ENCODE peak calls at places on chromosomes 13 and 19, in five cellular contexts. One of them, this sample, is unnamed.

GRCh38 chr13:85597790-85598500 is 201.3 kb downstream of the SLITRK6 start:
- DNase-seq in H1: no peak
- DNase-seq in HEK293T: no peak
- DNase-seq in GM12878: no peak
- DNase-seq in HepG2: no peak
- DNase-seq in this sample: no peak

GRCh38 chr13:113730145-113730750 is 28.8 kb upstream of the TMEM255B start:
- DNase-seq in H1: no peak
- DNase-seq in HEK293T: no peak
- DNase-seq in GM12878: no peak
- DNase-seq in HepG2: no peak
- DNase-seq in this sample: no peak

GRCh38 chr13:63696055-63696454 is 2280.4 kb upstream of the PCDH20 start:
- DNase-seq in H1: no peak
- DNase-seq in HEK293T: no peak
- DNase-seq in GM12878: no peak
- DNase-seq in HepG2: no peak
- DNase-seq in this sample: no peak

GRCh38 chr13:96011291-96011875 is 41.8 kb downstream of the UGGT2 start:
- DNase-seq in H1: no peak
- DNase-seq in HEK293T: no peak
- DNase-seq in GM12878: no peak
- DNase-seq in HepG2: no peak
- DNase-seq in this sample: no peak

GRCh38 chr19:7506385-7507328 is 9.2 kb upstream of the ZNF358 start:
- DNase-seq in H1: peak; percentile 98
- DNase-seq in HEK293T: peak; percentile 87
- DNase-seq in GM12878: no peak
- DNase-seq in HepG2: peak; percentile 52
- DNase-seq in this sample: peak; percentile 95

GRCh38 chr13:95139186-95139585 is 162.1 kb downstream of the ABCC4 start:
- DNase-seq in H1: no peak
- DNase-seq in HEK293T: no peak
- DNase-seq in GM12878: no peak
- DNase-seq in HepG2: no peak
- DNase-seq in this sample: no peak

GRCh38 chr19:58117841-58118575 is 20.0 kb upstream of the ZSCAN18 start:
- DNase-seq in H1: no peak
- DNase-seq in HEK293T: no peak
- DNase-seq in GM12878: no peak
- DNase-seq in HepG2: no peak
- DNase-seq in this sample: peak; percentile 87

GRCh38 chr13:24528816-24529398 is 16.3 kb upstream of the PARP4 start:
- DNase-seq in H1: no peak
- DNase-seq in HEK293T: no peak
- DNase-seq in GM12878: no peak
- DNase-seq in HepG2: no peak
- DNase-seq in this sample: no peak

GRCh38 chr19:41928221-41928683 is at the start of gene ERFL:
- DNase-seq in H1: no peak
- DNase-seq in HEK293T: no peak
- DNase-seq in GM12878: no peak
- DNase-seq in HepG2: no peak
- DNase-seq in this sample: no peak

GRCh38 chr13:24033527-24034302 is 126.8 kb upstream of the SPATA13 start:
- DNase-seq in H1: no peak
- DNase-seq in HEK293T: no peak
- DNase-seq in GM12878: no peak
- DNase-seq in HepG2: no peak
- DNase-seq in this sample: no peak

GRCh38 chr13:78595819-78596700 is 7.3 kb downstream of the POU4F1 start:
- DNase-seq in H1: peak; percentile 85
- DNase-seq in HEK293T: no peak
- DNase-seq in GM12878: no peak
- DNase-seq in HepG2: peak; percentile 12
- DNase-seq in this sample: no peak

GRCh38 chr19:1110809-1111640 is 7.2 kb downstream of the GPX4 start:
- DNase-seq in H1: no peak
- DNase-seq in HEK293T: no peak
- DNase-seq in GM12878: no peak
- DNase-seq in HepG2: no peak
- DNase-seq in this sample: no peak

GRCh38 chr19:12769689-12770088 is 5.7 kb downstream of the HOOK2 start:
- DNase-seq in H1: peak; percentile 84
- DNase-seq in HEK293T: no peak
- DNase-seq in GM12878: no peak
- DNase-seq in HepG2: no peak
- DNase-seq in this sample: no peak

GRCh38 chr19:5303208-5303607 is 37.4 kb downstream of the PTPRS start:
- DNase-seq in H1: no peak
- DNase-seq in HEK293T: no peak
- DNase-seq in GM12878: no peak
- DNase-seq in HepG2: no peak
- DNase-seq in this sample: no peak

GRCh38 chr13:50390503-50391248 is 375.4 kb downstream of the KCNRG start:
- DNase-seq in H1: no peak
- DNase-seq in HEK293T: no peak
- DNase-seq in GM12878: no peak
- DNase-seq in HepG2: no peak
- DNase-seq in this sample: no peak

GRCh38 chr19:7670150-7670784 is 1.4 kb downstream of the RETN start:
- DNase-seq in H1: peak; percentile 64
- DNase-seq in HEK293T: no peak
- DNase-seq in GM12878: no peak
- DNase-seq in HepG2: no peak
- DNase-seq in this sample: no peak

GRCh38 chr19:29524912-29525870 is 603 bp upstream of the VSTM2B start:
- DNase-seq in H1: peak; percentile 83
- DNase-seq in HEK293T: no peak
- DNase-seq in GM12878: no peak
- DNase-seq in HepG2: no peak
- DNase-seq in this sample: no peak

GRCh38 chr19:46288896-46289588 is 7.8 kb upstream of the HIF3A start:
- DNase-seq in H1: no peak
- DNase-seq in HEK293T: no peak
- DNase-seq in GM12878: no peak
- DNase-seq in HepG2: peak; percentile 36
- DNase-seq in this sample: no peak

GRCh38 chr19:35099155-35099896 is 16.3 kb upstream of the FXYD3 start:
- DNase-seq in H1: no peak
- DNase-seq in HEK293T: no peak
- DNase-seq in GM12878: no peak
- DNase-seq in HepG2: no peak
- DNase-seq in this sample: no peak

GRCh38 chr13:42612021-42612765 is 38.2 kb downstream of the TNFSF11 start:
- DNase-seq in H1: no peak
- DNase-seq in HEK293T: no peak
- DNase-seq in GM12878: no peak
- DNase-seq in HepG2: no peak
- DNase-seq in this sample: no peak

GRCh38 chr19:2246014-2246620 is 3.0 kb upstream of the AMH start:
- DNase-seq in H1: no peak
- DNase-seq in HEK293T: no peak
- DNase-seq in GM12878: no peak
- DNase-seq in HepG2: no peak
- DNase-seq in this sample: no peak

GRCh38 chr13:44506719-44507118 is 69.4 kb downstream of the TSC22D1 start:
- DNase-seq in H1: no peak
- DNase-seq in HEK293T: no peak
- DNase-seq in GM12878: no peak
- DNase-seq in HepG2: peak; percentile 15
- DNase-seq in this sample: no peak

GRCh38 chr13:40390290-40391008 is 276.0 kb downstream of the FOXO1 start:
- DNase-seq in H1: no peak
- DNase-seq in HEK293T: no peak
- DNase-seq in GM12878: no peak
- DNase-seq in HepG2: no peak
- DNase-seq in this sample: no peak

GRCh38 chr13:79522583-79522982 is 41.6 kb downstream of the NDFIP2 start:
- DNase-seq in H1: no peak
- DNase-seq in HEK293T: no peak
- DNase-seq in GM12878: peak; percentile 69
- DNase-seq in HepG2: no peak
- DNase-seq in this sample: no peak

GRCh38 chr13:91571681-91572080 is 173.3 kb downstream of the GPC5 start:
- DNase-seq in H1: no peak
- DNase-seq in HEK293T: no peak
- DNase-seq in GM12878: no peak
- DNase-seq in HepG2: no peak
- DNase-seq in this sample: no peak

GRCh38 chr13:91564422-91564821 is 166.0 kb downstream of the GPC5 start:
- DNase-seq in H1: no peak
- DNase-seq in HEK293T: no peak
- DNase-seq in GM12878: no peak
- DNase-seq in HepG2: no peak
- DNase-seq in this sample: no peak

GRCh38 chr13:91572944-91573535 is 174.6 kb downstream of the GPC5 start:
- DNase-seq in H1: no peak
- DNase-seq in HEK293T: no peak
- DNase-seq in GM12878: no peak
- DNase-seq in HepG2: no peak
- DNase-seq in this sample: no peak

GRCh38 chr13:91572439-91572838 is 174.0 kb downstream of the GPC5 start:
- DNase-seq in H1: no peak
- DNase-seq in HEK293T: no peak
- DNase-seq in GM12878: no peak
- DNase-seq in HepG2: no peak
- DNase-seq in this sample: no peak

DNA sequence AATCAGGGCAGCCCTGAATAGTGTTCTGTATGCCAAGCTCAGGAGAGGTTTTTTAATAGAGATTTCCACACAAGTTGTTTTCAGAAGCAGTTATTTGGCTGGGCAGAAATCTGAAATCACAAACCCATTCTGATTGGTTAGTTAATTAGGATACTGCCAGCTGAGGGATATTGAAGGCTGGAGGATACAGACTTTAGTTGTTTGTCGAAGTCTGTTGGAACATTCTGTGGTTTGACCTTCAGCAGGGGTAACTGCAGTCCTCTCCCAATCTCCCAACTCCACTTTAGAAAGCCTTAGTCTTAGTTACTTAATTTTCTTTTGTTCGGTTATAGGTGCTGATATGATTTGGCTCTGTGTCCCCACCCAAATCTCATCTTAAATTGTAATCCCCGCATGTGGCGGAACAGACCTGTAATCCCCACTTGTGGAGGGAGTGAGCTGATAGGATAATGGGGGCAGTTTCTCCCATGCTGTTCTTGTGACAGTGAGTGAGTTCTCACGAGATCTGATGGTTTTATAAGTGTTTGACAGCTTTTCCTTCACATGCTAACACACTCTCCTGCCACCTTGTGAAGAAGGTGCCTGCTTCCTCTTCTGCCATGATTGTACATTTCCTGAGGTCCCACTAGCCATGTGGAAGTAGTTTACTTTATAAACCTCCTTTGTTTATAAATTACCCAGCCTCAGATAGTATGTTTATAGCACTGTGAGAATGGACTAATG is 169.2 kb downstream of the GPC5 start:
- DNase-seq in H1: no peak
- DNase-seq in HEK293T: no peak
- DNase-seq in GM12878: no peak
- DNase-seq in HepG2: no peak
- DNase-seq in this sample: no peak
- TF ChIP-seq SUZ12 in H1: no peak
- TF ChIP-seq SUZ12 in HEK293T: no peak
- TF ChIP-seq SUZ12 in GM12878: no peak
- TF ChIP-seq SUZ12 in HepG2: no peak
- TF ChIP-seq SUZ12 in this sample: no peak

DNA sequence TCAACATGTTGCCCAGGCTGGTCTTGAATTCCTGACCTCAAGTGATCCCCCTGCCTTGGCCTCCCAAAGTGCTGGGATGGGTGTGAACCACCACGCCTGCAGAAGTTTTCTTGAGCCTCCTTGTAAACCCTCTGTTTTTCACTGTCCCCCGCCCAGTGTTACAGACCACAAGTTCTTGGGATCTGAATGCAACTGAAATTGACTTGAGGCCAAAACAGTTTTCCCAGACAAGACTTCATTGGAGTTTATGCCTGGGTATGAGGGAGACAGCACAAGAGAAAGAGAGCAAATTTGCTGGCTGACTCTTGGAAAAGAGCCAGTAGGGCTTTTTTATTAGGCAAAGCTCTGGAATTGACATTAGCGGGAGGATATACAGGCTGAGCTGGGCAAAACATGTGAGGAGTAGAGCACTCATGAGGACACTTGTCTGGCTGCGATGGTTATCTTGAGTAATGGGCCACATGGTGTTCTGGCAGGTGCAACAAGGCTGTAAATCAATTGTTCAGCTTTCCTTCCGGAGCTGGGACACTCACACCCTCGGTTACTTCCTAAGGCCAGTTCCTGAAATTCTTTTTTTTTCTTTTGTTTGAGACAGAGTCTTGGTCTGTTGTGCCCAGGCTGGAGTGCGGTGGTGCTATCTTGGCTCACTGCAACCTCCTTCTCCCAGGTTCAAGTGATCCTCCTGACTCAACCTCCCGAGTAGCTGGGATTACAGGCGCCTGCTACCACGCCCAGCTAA is 12.7 kb upstream of the HNRNPL start:
- DNase-seq in H1: no peak
- DNase-seq in HEK293T: no peak
- DNase-seq in GM12878: no peak
- DNase-seq in HepG2: no peak
- DNase-seq in this sample: no peak
- TF ChIP-seq SUZ12 in H1: no peak
- TF ChIP-seq SUZ12 in HEK293T: no peak
- TF ChIP-seq SUZ12 in GM12878: no peak
- TF ChIP-seq SUZ12 in HepG2: no peak
- TF ChIP-seq SUZ12 in this sample: no peak

DNA sequence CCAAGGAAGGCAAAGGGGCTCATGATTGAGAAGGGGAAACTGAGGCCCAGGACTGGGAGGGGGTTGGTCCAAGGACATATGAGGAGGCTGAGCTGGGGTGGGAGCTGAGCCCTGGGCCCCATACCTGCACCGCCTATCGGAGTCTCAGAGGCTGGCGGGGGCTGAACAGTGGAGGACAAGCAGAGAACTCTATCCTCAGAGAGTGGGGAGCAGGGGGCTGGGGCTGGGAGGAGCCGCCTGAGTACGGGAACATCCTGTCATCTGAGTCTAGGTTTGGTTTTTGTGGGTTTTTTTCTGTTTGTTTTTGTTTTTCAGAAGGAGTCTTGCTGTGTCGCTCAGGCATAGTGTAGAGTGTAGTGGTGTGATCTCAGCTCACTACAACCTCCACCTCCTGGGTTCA is 6.2 kb downstream of the ARRDC2 start:
- DNase-seq in H1: no peak
- DNase-seq in HEK293T: no peak
- DNase-seq in GM12878: no peak
- DNase-seq in HepG2: no peak
- DNase-seq in this sample: no peak
- TF ChIP-seq SUZ12 in H1: no peak
- TF ChIP-seq SUZ12 in HEK293T: no peak
- TF ChIP-seq SUZ12 in GM12878: no peak
- TF ChIP-seq SUZ12 in HepG2: no peak
- TF ChIP-seq SUZ12 in this sample: no peak

DNA sequence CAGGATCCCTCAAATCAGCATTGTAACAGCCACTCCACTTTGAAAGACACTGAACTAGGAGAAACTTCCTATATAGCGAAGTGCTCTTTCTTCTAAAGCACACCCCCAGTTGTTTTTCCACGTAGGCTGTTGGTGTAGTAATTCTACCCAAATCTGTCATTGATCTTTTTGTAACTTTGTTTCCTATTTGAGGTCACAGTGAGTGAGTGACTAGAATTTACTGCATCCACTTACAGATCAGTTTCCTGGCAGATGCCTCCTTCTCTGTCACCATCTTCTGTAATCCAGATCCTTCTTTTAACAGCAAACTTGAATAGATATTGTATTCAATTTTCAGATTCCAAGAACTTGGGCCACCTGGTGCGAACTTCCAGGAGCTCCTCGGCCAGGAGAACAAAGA is 15.3 kb downstream of the ZAR1L start:
- DNase-seq in H1: no peak
- DNase-seq in HEK293T: no peak
- DNase-seq in GM12878: no peak
- DNase-seq in HepG2: no peak
- DNase-seq in this sample: no peak
- TF ChIP-seq SUZ12 in H1: no peak
- TF ChIP-seq SUZ12 in HEK293T: no peak
- TF ChIP-seq SUZ12 in GM12878: no peak
- TF ChIP-seq SUZ12 in HepG2: no peak
- TF ChIP-seq SUZ12 in this sample: no peak

This sample was measured in NT2/D1.